ENCODE peak calls at places on chromosomes 16 and 17, in four cellular contexts. One of them, this sample, is unnamed. For H3K4me1, the result is how much of the 10 kb centered on the place peaks cover.

GRCh38 chr17:50541916-50542688 is 4.9 kb upstream of the SPATA20 start:
- DNase-seq in transverse colon: peak
- DNase-seq in suprapubic skin: peak
- DNase-seq in GM23338: peak
- DNase-seq in this sample: peak

GRCh38 chr16:67399218-67399733 is 6.0 kb upstream of the TPPP3 start:
- DNase-seq in transverse colon: no peak
- DNase-seq in suprapubic skin: peak
- DNase-seq in GM23338: peak
- DNase-seq in this sample: no peak

GRCh38 chr17:66302761-66303626 is 581 bp downstream of the PRKCA start:
- DNase-seq in GM23338: peak
- DNase-seq in suprapubic skin: peak
- DNase-seq in transverse colon: peak
- DNase-seq in this sample: no peak

GRCh38 chr16:2078691-2079090 is 30.9 kb downstream of the TSC2 start:
- DNase-seq in suprapubic skin: no peak
- DNase-seq in transverse colon: no peak
- DNase-seq in GM23338: no peak
- DNase-seq in this sample: no peak

GRCh38 chr16:81567987-81568748 is 123.6 kb downstream of the CMIP start:
- DNase-seq in GM23338: no peak
- DNase-seq in suprapubic skin: no peak
- DNase-seq in transverse colon: no peak
- DNase-seq in this sample: no peak

GRCh38 chr16:29816694-29817441 is 916 bp downstream of the PAGR1 start:
- DNase-seq in suprapubic skin: peak
- DNase-seq in GM23338: peak
- DNase-seq in transverse colon: peak
- DNase-seq in this sample: no peak

GRCh38 chr16:88316151-88316550 is 66.6 kb upstream of the ZNF469 start:
- DNase-seq in transverse colon: no peak
- DNase-seq in GM23338: no peak
- DNase-seq in suprapubic skin: no peak
- DNase-seq in this sample: no peak

GRCh38 chr17:49501496-49501895 is 6.4 kb downstream of the NGFR start:
- DNase-seq in transverse colon: no peak
- DNase-seq in suprapubic skin: no peak
- DNase-seq in GM23338: no peak
- DNase-seq in this sample: no peak

GRCh38 chr17:64006361-64007088 is 8.4 kb downstream of the PRR29 start:
- DNase-seq in suprapubic skin: peak
- DNase-seq in transverse colon: no peak
- DNase-seq in GM23338: no peak
- DNase-seq in this sample: no peak

GRCh38 chr17:78559749-78560368 is 17.3 kb downstream of the DNAH17 start:
- DNase-seq in suprapubic skin: no peak
- DNase-seq in transverse colon: no peak
- DNase-seq in GM23338: peak
- DNase-seq in this sample: no peak

GRCh38 chr16:50634947-50635346 is 46.2 kb downstream of the SNX20 start:
- DNase-seq in GM23338: no peak
- DNase-seq in suprapubic skin: no peak
- DNase-seq in transverse colon: no peak
- DNase-seq in this sample: no peak

GRCh38 chr16:87933140-87933495 is 3.2 kb downstream of the CA5A start:
- DNase-seq in suprapubic skin: no peak
- DNase-seq in transverse colon: no peak
- DNase-seq in GM23338: no peak
- DNase-seq in this sample: no peak

GRCh38 chr16:85617948-85618347 is 4.8 kb downstream of the GSE1 start:
- DNase-seq in suprapubic skin: no peak
- DNase-seq in transverse colon: no peak
- DNase-seq in GM23338: no peak
- DNase-seq in this sample: no peak

GRCh38 chr16:83947642-83948234 is 5.3 kb upstream of the OSGIN1 start:
- DNase-seq in transverse colon: no peak
- DNase-seq in GM23338: no peak
- DNase-seq in suprapubic skin: no peak
- DNase-seq in this sample: no peak

GRCh38 chr17:2776589-2777241 is 19.5 kb upstream of the RAP1GAP2 start:
- DNase-seq in transverse colon: peak
- DNase-seq in suprapubic skin: no peak
- DNase-seq in GM23338: peak
- DNase-seq in this sample: no peak

GRCh38 chr16:85250609-85251223 is 138.4 kb upstream of the CIBAR2 start:
- DNase-seq in suprapubic skin: no peak
- DNase-seq in transverse colon: no peak
- DNase-seq in GM23338: no peak
- DNase-seq in this sample: no peak

GRCh38 chr16:49527621-49528020 is 154.0 kb downstream of the C16orf78 start:
- DNase-seq in suprapubic skin: no peak
- DNase-seq in transverse colon: no peak
- DNase-seq in GM23338: no peak
- DNase-seq in this sample: no peak

GRCh38 chr17:7019839-7020519 is 2.9 kb upstream of the BCL6B start:
- DNase-seq in suprapubic skin: no peak
- DNase-seq in transverse colon: peak
- DNase-seq in GM23338: peak
- DNase-seq in this sample: no peak

GRCh38 chr17:73633736-73634135 is 10.5 kb downstream of the SDK2 start:
- DNase-seq in suprapubic skin: no peak
- DNase-seq in GM23338: no peak
- DNase-seq in transverse colon: no peak
- DNase-seq in this sample: no peak

GRCh38 chr17:35536664-35537160 is 766 bp downstream of the SLFN12L start:
- DNase-seq in transverse colon: no peak
- DNase-seq in GM23338: no peak
- DNase-seq in suprapubic skin: no peak
- DNase-seq in this sample: no peak

GRCh38 chr16:3112058-3112880 is at the start of gene ZNF205:
- DNase-seq in GM23338: peak
- DNase-seq in suprapubic skin: peak
- DNase-seq in transverse colon: peak
- DNase-seq in this sample: no peak

GRCh38 chr16:57801098-57801855 is 1.0 kb downstream of the KIFC3 start:
- DNase-seq in suprapubic skin: no peak
- DNase-seq in GM23338: peak
- DNase-seq in transverse colon: no peak
- DNase-seq in this sample: no peak

GRCh38 chr16:66651474-66651765 is 45.1 kb downstream of the CMTM4 start:
- DNase-seq in GM23338: no peak
- DNase-seq in suprapubic skin: peak
- DNase-seq in transverse colon: no peak
- DNase-seq in this sample: no peak

GRCh38 chr16:80852261-80852872 is 48.0 kb upstream of the CDYL2 start:
- DNase-seq in GM23338: peak
- DNase-seq in transverse colon: peak
- DNase-seq in suprapubic skin: no peak
- DNase-seq in this sample: no peak

GRCh38 chr17:57487552-57487951 is 231.2 kb downstream of the MSI2 start:
- DNase-seq in GM23338: no peak
- DNase-seq in transverse colon: no peak
- DNase-seq in suprapubic skin: no peak
- DNase-seq in this sample: no peak
- H3K4me1 ChIP-seq in GM23338: under half
- H3K4me1 ChIP-seq in transverse colon: under half
- H3K4me1 ChIP-seq in suprapubic skin: under half
- H3K4me1 ChIP-seq in this sample: half or more

DNA sequence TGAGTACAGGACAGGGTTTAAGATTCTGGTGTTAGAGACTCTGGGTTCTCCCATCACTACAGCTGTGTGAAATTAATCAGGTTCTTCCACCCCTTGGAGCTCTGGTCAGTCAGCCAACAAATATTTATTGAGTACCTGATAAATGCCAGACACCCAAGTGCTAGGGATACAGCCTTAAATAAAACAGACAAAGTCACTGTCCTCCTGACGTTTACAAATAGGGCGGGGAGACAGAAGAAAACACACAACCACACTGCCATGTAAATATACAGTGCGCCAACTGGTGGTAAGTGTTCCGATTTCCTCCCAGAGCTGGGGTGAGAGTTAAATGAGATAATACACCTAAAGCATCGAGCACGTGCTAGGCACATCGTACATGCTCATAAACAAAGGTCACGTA is 121.0 kb downstream of the COPRS start:
- DNase-seq in transverse colon: no peak
- DNase-seq in suprapubic skin: no peak
- DNase-seq in GM23338: no peak
- DNase-seq in this sample: no peak
- TF ChIP-seq POLR2AphosphoS5 in transverse colon: peak
- TF ChIP-seq POLR2AphosphoS5 in suprapubic skin: no peak
- TF ChIP-seq POLR2AphosphoS5 in GM23338: no peak
- TF ChIP-seq POLR2AphosphoS5 in this sample: no peak

DNA sequence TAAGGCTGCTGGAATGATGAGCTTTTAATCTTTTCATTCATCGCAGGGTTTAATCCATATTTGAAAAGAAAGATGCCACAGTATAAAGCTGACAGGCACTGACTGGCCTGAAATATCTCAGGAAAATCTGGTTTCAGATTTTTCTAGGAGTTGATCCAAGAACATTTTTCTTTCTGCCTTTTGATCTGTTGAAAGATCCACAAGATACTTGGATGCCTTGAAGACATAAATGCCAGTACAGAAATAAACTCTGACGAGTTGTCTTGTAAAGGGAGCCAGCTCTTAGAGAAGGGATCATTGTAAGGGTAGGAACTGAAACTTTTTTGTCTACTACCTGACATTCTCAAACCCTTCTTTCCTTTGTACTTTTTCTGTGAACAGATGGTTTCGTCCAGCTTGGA is 25.4 kb upstream of the KRT20 start:
- DNase-seq in GM23338: no peak
- DNase-seq in suprapubic skin: no peak
- DNase-seq in transverse colon: no peak
- DNase-seq in this sample: no peak
- H3K27ac ChIP-seq in GM23338: no peak
- H3K27ac ChIP-seq in suprapubic skin: peak
- H3K27ac ChIP-seq in transverse colon: peak
- H3K27ac ChIP-seq in this sample: peak

DNA sequence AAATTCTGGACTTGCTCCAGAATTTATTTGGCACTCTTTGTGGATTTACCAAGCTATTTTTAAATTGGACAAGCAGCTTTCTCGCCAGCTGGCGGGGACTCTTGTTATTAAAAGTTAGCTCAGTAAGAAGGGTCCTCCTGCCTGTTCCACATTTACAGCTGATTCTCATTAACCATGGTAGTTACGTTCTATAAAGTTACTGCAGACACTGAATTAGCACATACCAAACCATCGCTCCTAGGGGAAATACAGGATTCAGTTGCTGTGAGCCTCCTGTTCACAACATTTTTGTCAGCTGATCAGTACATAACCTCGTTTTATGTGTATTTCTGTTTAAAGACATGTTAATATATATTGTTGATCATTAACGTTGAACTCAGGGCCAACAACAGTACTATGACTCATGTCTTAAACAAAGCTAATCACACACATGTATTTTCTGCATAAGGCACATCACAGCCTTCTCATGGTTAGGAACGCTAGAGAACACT is 4.2 kb downstream of the LDAF1 start:
- DNase-seq in transverse colon: no peak
- DNase-seq in GM23338: no peak
- DNase-seq in suprapubic skin: peak
- DNase-seq in this sample: no peak
- H3K4me1 ChIP-seq in transverse colon: under half
- H3K4me1 ChIP-seq in GM23338: under half
- H3K4me1 ChIP-seq in suprapubic skin: under half
- H3K4me1 ChIP-seq in this sample: half or more

GRCh38 chr16:25692734-25693508 is 1.2 kb downstream of the HS3ST4 start:
- DNase-seq in suprapubic skin: no peak
- DNase-seq in transverse colon: no peak
- DNase-seq in GM23338: peak
- DNase-seq in this sample: no peak

GRCh38 chr16:25692307-25692706 is 548 bp downstream of the HS3ST4 start:
- DNase-seq in suprapubic skin: no peak
- DNase-seq in transverse colon: no peak
- DNase-seq in GM23338: peak
- DNase-seq in this sample: no peak

GRCh38 chr16:25690563-25691143 is 1.1 kb upstream of the HS3ST4 start:
- DNase-seq in transverse colon: no peak
- DNase-seq in GM23338: peak
- DNase-seq in suprapubic skin: no peak
- DNase-seq in this sample: no peak

GRCh38 chr16:25691519-25692091 is at the start of gene HS3ST4:
- DNase-seq in transverse colon: no peak
- DNase-seq in GM23338: peak
- DNase-seq in suprapubic skin: no peak
- DNase-seq in this sample: no peak

DNA sequence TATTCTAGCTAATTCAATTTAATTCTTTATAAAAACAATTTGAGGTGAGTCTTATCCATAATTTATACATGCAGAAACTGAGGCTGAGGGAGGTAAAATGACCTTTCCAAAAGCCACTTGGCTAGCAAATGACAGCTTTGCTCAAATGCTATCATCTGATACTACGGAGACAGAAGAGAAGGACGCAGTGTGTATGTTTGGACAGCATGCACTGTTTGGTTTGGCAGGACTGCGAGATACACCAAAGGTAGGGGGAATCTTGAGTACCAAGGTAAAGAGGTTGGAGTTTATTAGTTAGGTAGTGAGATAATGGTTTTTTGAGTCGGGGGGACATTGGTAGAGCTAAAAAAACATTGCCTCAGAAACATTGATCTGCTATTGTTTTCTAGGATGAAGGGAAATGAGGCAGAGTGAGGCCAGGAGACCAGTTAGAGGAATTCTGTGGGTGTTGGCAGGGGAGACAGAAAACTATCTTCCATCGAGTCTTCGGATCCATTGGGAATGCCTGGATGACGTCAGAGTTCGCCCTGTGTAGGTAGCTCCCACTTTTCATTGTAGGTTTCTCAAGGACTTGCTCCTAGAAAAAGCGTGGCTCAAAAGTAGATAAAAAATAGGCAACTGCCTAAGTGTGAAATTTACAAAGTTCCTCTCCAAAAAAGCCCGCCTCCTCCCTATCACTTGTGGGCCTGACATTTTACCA is 2.5 kb upstream of the HS3ST4 start:
- DNase-seq in GM23338: no peak
- DNase-seq in transverse colon: no peak
- DNase-seq in suprapubic skin: no peak
- DNase-seq in this sample: no peak
- TF ChIP-seq POLR2AphosphoS5 in GM23338: no peak
- TF ChIP-seq POLR2AphosphoS5 in transverse colon: no peak
- TF ChIP-seq POLR2AphosphoS5 in suprapubic skin: no peak
- TF ChIP-seq POLR2AphosphoS5 in this sample: no peak

DNA sequence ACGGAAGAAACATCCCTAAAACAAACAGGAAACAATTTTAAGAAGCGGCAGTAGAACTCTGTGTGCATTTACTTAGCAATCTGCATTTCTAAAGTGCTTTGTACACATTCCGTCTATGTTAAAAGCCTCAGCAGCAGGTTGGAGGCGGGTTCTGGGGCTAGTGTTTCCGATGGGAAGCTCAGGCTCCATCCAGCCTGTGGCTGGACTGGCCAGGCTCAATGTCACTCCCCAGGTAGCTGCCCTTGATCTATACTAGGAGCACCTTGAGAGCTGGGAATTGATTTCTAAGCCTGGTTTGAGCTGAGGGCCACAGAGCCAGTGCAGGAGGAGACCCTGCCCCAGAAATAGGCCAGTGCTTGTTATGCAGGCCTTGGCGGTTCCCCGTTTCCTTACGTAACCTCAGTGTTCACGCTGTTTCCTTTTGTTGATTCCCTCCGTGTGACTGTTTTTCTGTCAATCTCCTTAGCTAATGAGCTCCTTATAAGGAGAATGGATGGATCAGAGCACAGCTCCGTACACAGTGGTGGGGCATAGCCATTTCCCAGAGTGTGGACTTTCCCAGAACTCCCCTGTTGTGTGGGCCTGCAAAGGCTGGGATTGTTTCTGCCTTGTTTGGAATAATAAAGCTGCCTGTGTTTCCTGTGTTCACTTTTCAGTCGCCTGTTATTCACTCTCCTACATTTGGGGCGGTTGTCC is 21.4 kb downstream of the ADORA2B start:
- DNase-seq in suprapubic skin: peak
- DNase-seq in GM23338: peak
- DNase-seq in transverse colon: peak
- DNase-seq in this sample: no peak
- H3K27ac ChIP-seq in suprapubic skin: peak
- H3K27ac ChIP-seq in GM23338: peak
- H3K27ac ChIP-seq in transverse colon: peak
- H3K27ac ChIP-seq in this sample: no peak